ENCODE peak calls at places on chromosomes 2 and 18, in four cellular contexts. O is H9, G is IMR-90, V is neuronal stem cell. C is an unnamed sample.

GRCh38 chr2:158740591-158740990 is 54.5 kb upstream of the DAPL1 start:
- DNase-seq in O (no peak), G (peak), V (no peak), C (no peak)

GRCh38 chr18:13800505-13801259 is 23.3 kb upstream of the MC5R start:
- DNase-seq in O (peak), G (peak), V (peak), C (no peak)

GRCh38 chr18:55047546-55047945 is 88.3 kb upstream of the CCDC68 start:
- DNase-seq in O (no peak), G (peak), V (no peak), C (no peak)

GRCh38 chr2:8132371-8132831 is 549.5 kb upstream of the ID2 start:
- DNase-seq in O (no peak), G (no peak), V (no peak), C (peak)

GRCh38 chr2:222074674-222075073 is 224.1 kb downstream of the PAX3 start:
- DNase-seq in O (no peak), G (no peak), V (no peak), C (no peak)

GRCh38 chr18:54109131-54109683 is 115.3 kb downstream of the MBD2 start:
- DNase-seq in O (no peak), G (no peak), V (no peak), C (no peak)

GRCh38 chr2:223725494-223725893 is 111.9 kb downstream of the AP1S3 start:
- DNase-seq in O (peak), G (peak), V (peak), C (peak)

GRCh38 chr2:228768818-228769217 is 502.3 kb downstream of the PID1 start:
- DNase-seq in O (no peak), G (peak), V (no peak), C (peak)

GRCh38 chr2:162478721-162479129 is 134.8 kb downstream of the GCA start:
- DNase-seq in O (no peak), G (no peak), V (no peak), C (no peak)

GRCh38 chr2:180742809-180743208 is 237.6 kb upstream of the UBE2E3 start:
- DNase-seq in O (no peak), G (peak), V (no peak), C (peak)

GRCh38 chr2:98634406-98635092 is 26.2 kb downstream of the UNC50 start:
- DNase-seq in O (peak), G (no peak), V (peak), C (no peak)

GRCh38 chr2:237864940-237865622 is 5.7 kb downstream of the RAMP1 start:
- DNase-seq in O (no peak), G (peak), V (no peak), C (no peak)

GRCh38 chr2:60118061-60118460 is 435.4 kb downstream of the BCL11A start:
- DNase-seq in O (no peak), G (no peak), V (no peak), C (no peak)

GRCh38 chr2:142642654-142643053 is 234.8 kb upstream of the KYNU start:
- DNase-seq in O (no peak), G (no peak), V (no peak), C (no peak)

DNA sequence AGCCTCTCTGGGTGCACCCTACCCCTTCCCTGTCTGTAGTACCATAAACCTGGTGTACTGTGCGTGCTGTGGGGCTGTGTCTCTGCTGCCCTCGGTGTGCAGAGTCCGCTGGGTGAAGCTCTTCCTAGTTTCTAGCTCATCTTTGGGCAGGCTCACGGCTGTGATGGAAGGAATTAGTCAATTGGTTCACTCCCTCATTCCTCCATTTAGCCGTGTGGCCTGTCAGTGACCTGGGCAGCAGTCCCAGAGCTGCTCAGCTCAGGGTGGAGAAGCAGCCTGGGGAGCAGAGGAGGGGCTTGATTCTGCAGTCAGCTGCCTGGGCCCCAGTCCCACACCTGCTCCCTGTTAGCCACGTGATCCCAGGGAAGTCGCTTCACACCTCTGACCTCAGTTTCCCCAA is 133.1 kb upstream of the HDAC4 start:
- DNase-seq in O (no peak), G (no peak), V (no peak), C (no peak)
- H4K91ac ChIP-seq in O (no peak), G (no peak), V (no peak), C (no peak)

DNA sequence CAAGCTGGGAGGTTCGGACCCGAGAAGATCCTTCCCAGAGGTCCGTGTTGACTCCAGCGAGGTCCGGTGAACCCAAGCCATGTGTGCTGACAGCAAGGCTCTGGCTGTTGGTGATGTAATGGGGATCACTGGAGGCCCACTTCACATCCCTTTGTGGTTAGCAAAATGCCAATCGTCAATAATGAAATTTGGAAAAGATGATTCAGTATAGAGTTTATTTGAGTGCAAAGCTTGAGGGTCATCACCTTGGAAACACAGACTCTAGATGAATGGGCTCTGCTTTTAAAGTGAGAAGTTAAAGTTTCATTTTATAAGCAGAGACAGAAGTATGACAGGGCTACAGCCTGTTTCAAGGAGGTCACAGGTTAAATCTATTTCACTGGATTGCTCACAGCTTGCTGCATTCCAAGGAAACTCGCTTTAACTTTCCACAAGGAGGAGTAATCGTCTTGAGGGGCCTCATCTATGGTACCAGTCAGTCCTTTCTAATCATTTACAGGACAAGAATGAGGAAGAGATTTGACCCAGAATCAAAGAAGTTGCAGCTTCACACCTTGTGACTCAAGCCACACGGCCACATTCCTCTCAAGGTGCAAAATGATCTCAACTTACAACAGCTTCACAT is 140.5 kb downstream of the TPO start:
- DNase-seq in O (no peak), G (peak), V (no peak), C (peak)
- H4K91ac ChIP-seq in O (no peak), G (peak), V (no peak), C (no peak)

DNA sequence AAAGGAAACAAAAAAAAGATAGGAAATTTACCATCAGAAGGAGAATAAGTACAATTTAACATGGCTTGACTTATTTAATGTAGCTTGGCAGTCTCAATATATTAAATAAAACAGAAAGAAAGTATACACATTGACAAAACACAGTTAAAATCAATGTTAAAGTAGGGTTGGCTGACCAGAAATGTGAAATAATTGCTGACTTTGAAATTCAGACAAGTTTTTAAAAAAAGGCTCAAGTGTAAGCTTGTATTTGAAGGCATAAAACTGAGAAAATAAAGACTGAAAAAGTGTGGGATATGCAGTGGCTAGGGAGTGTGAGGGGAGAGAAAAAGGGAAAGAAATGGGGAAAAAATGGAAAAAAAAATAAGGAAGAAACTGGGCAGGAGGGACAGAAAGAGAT is 665.8 kb downstream of the LRP1B start:
- DNase-seq in O (no peak), G (no peak), V (no peak), C (no peak)
- H4K91ac ChIP-seq in O (no peak), G (no peak), V (no peak), C (no peak)

GRCh38 chr2:102069311-102069974 is 73.1 kb upstream of the IL1R1 start:
- DNase-seq in O (no peak), G (no peak), V (no peak), C (no peak)

GRCh38 chr2:102072741-102073140 is 69.8 kb upstream of the IL1R1 start:
- DNase-seq in O (no peak), G (peak), V (no peak), C (peak)

GRCh38 chr2:102073168-102073724 is 69.3 kb upstream of the IL1R1 start:
- DNase-seq in O (no peak), G (no peak), V (no peak), C (no peak)

GRCh38 chr2:102066554-102066953 is 74.8 kb downstream of the IL1R2 start:
- DNase-seq in O (no peak), G (no peak), V (no peak), C (no peak)

DNA sequence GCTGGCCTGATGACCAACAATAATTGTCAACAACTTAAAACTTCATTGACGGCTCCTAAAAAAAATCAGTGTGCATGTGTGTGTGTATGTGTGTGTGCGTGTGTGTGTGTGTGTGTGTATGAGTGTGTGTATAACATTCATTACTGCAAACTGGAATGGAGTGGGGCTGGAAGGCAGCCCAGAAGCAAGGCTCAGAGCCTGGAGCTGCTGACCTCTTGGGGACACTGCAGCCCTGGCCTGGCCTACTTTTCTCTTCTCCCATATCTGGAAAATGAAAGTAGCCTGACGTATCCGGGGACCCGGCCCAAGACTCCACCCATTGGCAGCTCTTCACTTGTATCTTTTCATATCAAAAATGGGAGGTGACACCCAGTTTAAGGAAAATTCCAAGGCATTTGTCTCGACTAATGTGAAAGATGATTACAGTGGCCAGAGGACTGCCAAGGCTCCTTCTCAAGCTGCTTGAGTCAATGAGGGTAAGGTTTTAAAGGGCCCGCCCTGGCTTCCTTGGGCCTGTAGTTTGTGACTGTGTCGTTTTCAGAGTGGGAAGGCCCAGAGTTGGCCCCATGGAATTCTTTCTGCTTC is 72.4 kb upstream of the IL1R1 start:
- DNase-seq in O (no peak), G (peak), V (no peak), C (peak)
- H4K91ac ChIP-seq in O (no peak), G (peak), V (no peak), C (peak)

GRCh38 chr18:21741511-21742322 is 1.1 kb downstream of the MIB1 start:
- DNase-seq in O (peak), G (peak), V (peak), C (peak)
- H4K91ac ChIP-seq in O (no peak), G (no peak), V (no peak), C (peak)

DNA sequence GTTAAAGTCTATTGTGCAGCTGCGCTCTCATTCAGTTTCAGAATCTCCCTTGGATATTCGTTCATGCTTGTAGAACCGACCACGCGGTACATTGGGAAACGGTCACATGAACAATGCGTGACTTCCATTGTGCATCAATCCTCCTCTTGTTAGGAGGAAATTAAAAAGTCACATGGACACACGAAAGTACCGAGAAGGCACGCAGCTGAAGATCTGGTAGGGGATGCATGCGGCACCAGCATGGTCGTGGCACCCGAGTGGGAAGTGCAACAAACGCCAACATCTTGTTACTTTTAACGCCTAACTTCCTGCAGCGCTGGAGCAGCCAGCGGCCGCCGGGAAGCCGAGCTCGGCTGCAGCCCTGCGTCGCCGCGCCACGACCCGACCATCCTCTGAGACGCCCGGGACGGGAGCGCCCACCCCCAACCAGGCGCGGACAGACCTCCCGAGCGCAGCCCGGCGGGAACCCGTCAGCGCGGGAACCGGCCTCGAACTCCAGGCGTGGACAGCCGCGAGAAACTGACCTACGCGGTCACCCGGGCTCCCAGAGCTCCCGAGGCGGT is 412 bp downstream of the OSBPL1A start:
- DNase-seq in O (no peak), G (peak), V (no peak), C (peak)
- H4K91ac ChIP-seq in O (no peak), G (peak), V (no peak), C (peak)

GRCh38 chr2:232900811-232901701 is 31.0 kb downstream of the SNORC start:
- DNase-seq in O (peak), G (no peak), V (no peak), C (no peak)
- H4K91ac ChIP-seq in O (no peak), G (peak), V (no peak), C (peak)

GRCh38 chr2:69436594-69436936 is 670 bp downstream of the NFU1 start:
- DNase-seq in O (no peak), G (no peak), V (peak), C (no peak)

GRCh38 chr2:69434753-69435152 is 2.5 kb downstream of the NFU1 start:
- DNase-seq in O (no peak), G (no peak), V (no peak), C (no peak)

GRCh38 chr2:69436937-69437750 is at the start of gene NFU1:
- DNase-seq in O (peak), G (peak), V (peak), C (peak)

GRCh38 chr2:69438580-69438979 is 1.3 kb upstream of the NFU1 start:
- DNase-seq in O (no peak), G (no peak), V (no peak), C (no peak)

GRCh38 chr2:69437751-69438154 is 518 bp upstream of the NFU1 start:
- DNase-seq in O (no peak), G (no peak), V (no peak), C (no peak)
- H4K91ac ChIP-seq in O (no peak), G (peak), V (no peak), C (peak)

DNA sequence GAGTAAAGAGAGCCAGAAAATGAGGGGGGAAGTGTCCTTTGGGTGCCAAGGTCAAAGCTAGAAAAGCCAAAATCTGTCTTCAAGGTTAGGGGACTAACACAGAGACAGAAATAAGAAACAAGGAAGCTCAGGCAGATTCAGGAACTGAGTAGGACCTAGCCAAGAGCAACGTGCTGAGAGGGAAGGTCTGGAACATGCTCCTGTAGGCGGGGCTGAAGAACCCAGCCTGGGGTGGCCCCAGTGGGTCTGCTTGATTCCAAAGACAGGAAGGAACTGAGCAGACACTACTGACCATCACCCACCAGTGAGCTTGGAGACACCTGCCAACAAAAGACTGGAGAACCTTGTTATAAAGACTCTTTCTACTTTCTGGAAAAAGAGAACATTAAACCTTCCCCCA is 105.1 kb downstream of the SP3 start:
- DNase-seq in O (no peak), G (no peak), V (no peak), C (no peak)
- H4K91ac ChIP-seq in O (no peak), G (no peak), V (no peak), C (no peak)

GRCh38 chr2:84912984-84913383 is 7.5 kb downstream of the TMSB10 start:
- DNase-seq in O (no peak), G (no peak), V (no peak), C (no peak)

GRCh38 chr2:84914334-84914733 is 8.9 kb downstream of the TMSB10 start:
- DNase-seq in O (no peak), G (no peak), V (no peak), C (no peak)

GRCh38 chr2:84919885-84920580 is 14.6 kb downstream of the TMSB10 start:
- DNase-seq in O (no peak), G (peak), V (no peak), C (peak)

GRCh38 chr2:84923009-84923408 is 17.6 kb downstream of the TMSB10 start:
- DNase-seq in O (no peak), G (no peak), V (no peak), C (no peak)

GRCh38 chr2:84918430-84918829 is 13.0 kb downstream of the TMSB10 start:
- DNase-seq in O (no peak), G (no peak), V (no peak), C (no peak)
- H4K91ac ChIP-seq in O (no peak), G (peak), V (no peak), C (peak)

C was measured in mesenchymal stem cell.